ENCODE peak calls at places on chromosomes 1 and 21, in eight cellular contexts. H is astrocyte of the cerebellum, W is RWPE2, B is BE2C, K is suprapubic skin, V is cardiac fibroblast, A is thoracic aorta, T is choroid plexus epithelial cell. P is an unnamed sample.

GRCh38 chr1:151721788-151722510 is 627 bp downstream of the RIIAD1 start:
- DNase-seq in V (no peak), K (no peak), A (no peak), T (no peak), H (no peak), W (no peak), B (no peak), P (no peak)

GRCh38 chr21:14942801-14943490 is 121.9 kb downstream of the NRIP1 start:
- DNase-seq in B (no peak), K (no peak), V (peak; percentile 43), H (peak; percentile 19), W (no peak), T (peak; percentile 89), A (no peak), P (no peak)

GRCh38 chr1:156435551-156436318 is 64.8 kb downstream of the MEF2D start:
- DNase-seq in W (no peak), H (no peak), V (peak; percentile 23), T (no peak), B (no peak), A (no peak), K (no peak), P (no peak)

GRCh38 chr1:168498159-168498609 is 45.6 kb downstream of the XCL2 start:
- DNase-seq in K (no peak), A (no peak), V (peak; percentile 92), W (no peak), H (peak; percentile 37), T (peak; percentile 45), B (no peak), P (no peak)

GRCh38 chr21:41222247-41223068 is 54.5 kb downstream of the BACE2 start:
- DNase-seq in V (no peak), H (no peak), W (no peak), K (no peak), A (no peak), T (no peak), B (no peak), P (no peak)

GRCh38 chr21:46001821-46002681 is 20.5 kb downstream of the COL6A1 start:
- DNase-seq in H (no peak), A (no peak), V (no peak), W (peak; percentile 57), B (peak; percentile 5), K (peak; percentile 75), T (no peak), P (no peak)

GRCh38 chr1:54276617-54277450 is 76.9 kb downstream of the MRPL37 start:
- DNase-seq in A (no peak), H (no peak), V (no peak), W (no peak), K (no peak), T (no peak), B (no peak), P (no peak)

GRCh38 chr1:61083799-61084385 is 1.5 kb downstream of the NFIA start:
- DNase-seq in T (no peak), B (no peak), K (no peak), W (no peak), A (no peak), H (no peak), V (peak; percentile 24), P (no peak)

GRCh38 chr1:173009597-173009996 is 41.1 kb downstream of the TNFSF18 start:
- DNase-seq in T (no peak), A (no peak), W (no peak), B (no peak), V (no peak), K (no peak), H (no peak), P (no peak)

GRCh38 chr1:36737767-36738166 is 255.1 kb upstream of the CSF3R start:
- DNase-seq in H (no peak), V (no peak), T (no peak), K (no peak), A (no peak), W (no peak), B (no peak), P (peak; percentile 47)

GRCh38 chr1:23563003-23563402 is 3.7 kb upstream of the ID3 start:
- DNase-seq in B (no peak), T (peak; percentile 20), K (no peak), V (peak; percentile 41), H (no peak), W (no peak), A (no peak), P (no peak)

GRCh38 chr21:45004481-45005263 is 64.8 kb downstream of the SLX9 start:
- DNase-seq in W (peak; percentile 59), A (no peak), V (no peak), T (no peak), H (no peak), K (no peak), B (peak; percentile 9), P (no peak)

GRCh38 chr1:5746611-5747427 is 245.4 kb downstream of the NPHP4 start:
- DNase-seq in B (no peak), A (no peak), K (no peak), T (no peak), H (no peak), V (no peak), W (peak; percentile 29), P (no peak)

GRCh38 chr1:118201524-118201923 is 16.5 kb upstream of the SPAG17 start:
- DNase-seq in K (no peak), B (no peak), T (no peak), W (no peak), A (no peak), H (no peak), V (no peak), P (no peak)

GRCh38 chr1:34547043-34547674 is 207.7 kb upstream of the GJB5 start:
- DNase-seq in T (peak; percentile 2), H (no peak), A (no peak), V (no peak), W (no peak), K (no peak), B (no peak), P (no peak)

GRCh38 chr1:110203021-110203661 is 7.0 kb upstream of the KCNC4 start:
- DNase-seq in A (no peak), H (peak; percentile 42), B (peak; percentile 73), K (no peak), V (peak; percentile 77), T (peak; percentile 82), W (no peak), P (peak; percentile 81)

GRCh38 chr1:183580281-183580682 is 10.0 kb downstream of the NCF2 start:
- DNase-seq in A (no peak), T (peak; percentile 48), K (no peak), V (no peak), W (no peak), B (peak; percentile 46), H (no peak), P (peak; percentile 65)

GRCh38 chr1:57010511-57010910 is 44.7 kb upstream of the C8B start:
- DNase-seq in V (no peak), H (no peak), W (no peak), T (no peak), B (no peak), K (no peak), A (no peak), P (no peak)

GRCh38 chr1:57013522-57013921 is 47.7 kb upstream of the C8B start:
- DNase-seq in H (no peak), K (no peak), T (no peak), V (no peak), W (no peak), B (no peak), A (no peak), P (no peak)

GRCh38 chr1:57015071-57015470 is 49.3 kb upstream of the C8B start:
- DNase-seq in B (no peak), K (no peak), T (no peak), W (no peak), V (no peak), H (no peak), A (no peak), P (no peak)

GRCh38 chr1:57007948-57008347 is 42.1 kb upstream of the C8B start:
- DNase-seq in T (no peak), K (no peak), V (peak; percentile 12), H (no peak), B (no peak), W (no peak), A (no peak), P (no peak)

DNA sequence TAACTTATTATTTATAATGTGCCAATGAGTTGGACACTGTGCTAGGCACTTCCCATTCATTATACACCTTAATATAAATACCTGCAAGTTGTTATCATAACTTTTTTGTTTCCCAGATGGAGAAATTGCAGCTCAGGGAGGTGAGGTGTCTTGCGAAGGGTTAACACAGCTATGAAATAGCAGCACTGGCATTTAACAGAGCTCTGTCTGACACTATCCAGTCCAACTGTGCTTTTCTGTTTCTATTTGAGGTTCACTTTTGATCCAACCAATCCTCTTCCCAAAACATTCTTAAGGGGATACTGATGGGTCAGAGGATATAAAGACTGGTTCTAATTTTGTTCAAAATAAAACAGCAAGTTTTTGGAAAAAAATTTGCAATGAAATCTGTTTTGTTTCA is 46.5 kb upstream of the C8B start:
- DNase-seq in T (no peak), A (no peak), V (no peak), W (no peak), K (no peak), H (no peak), B (no peak), P (no peak)
- H3K4me3 ChIP-seq in T (no peak overlapping the region), A (no peak overlapping the region), V (no peak overlapping the region), W (no peak overlapping the region), K (no peak overlapping the region), H (no peak overlapping the region), B (no peak overlapping the region), P (no peak overlapping the region)

DNA sequence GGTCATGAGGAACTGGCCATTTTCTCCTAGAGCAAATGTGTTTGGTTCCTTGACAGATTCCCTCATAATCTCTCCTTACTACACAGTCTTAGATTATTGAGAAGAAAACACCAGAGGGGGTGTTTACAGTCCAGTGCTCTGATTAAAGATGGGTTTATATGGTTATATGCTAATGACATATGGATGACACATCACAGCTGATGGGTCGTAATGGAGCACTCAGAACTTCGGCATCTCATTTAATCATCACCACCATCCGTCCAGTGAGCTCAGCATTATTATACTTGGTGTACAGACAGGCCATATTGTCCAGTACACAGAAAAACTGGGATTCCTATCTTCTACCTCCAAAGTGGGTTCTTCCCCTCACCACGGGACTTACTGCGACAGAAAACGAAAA is 22.4 kb upstream of the NR5A2 start:
- DNase-seq in V (no peak), K (no peak), B (no peak), T (no peak), A (no peak), H (no peak), W (no peak), P (no peak)
- H3K4me3 ChIP-seq in V (no peak overlapping the region), K (no peak overlapping the region), B (no peak overlapping the region), T (no peak overlapping the region), A (no peak overlapping the region), H (no peak overlapping the region), W (no peak overlapping the region), P (no peak overlapping the region)

GRCh38 chr1:57674803-57675202 is 250.9 kb upstream of the DAB1 start:
- DNase-seq in B (no peak), V (peak; percentile 3), H (no peak), T (no peak), K (no peak), W (no peak), A (no peak), P (no peak)
- H3K4me3 ChIP-seq in B (no peak overlapping the region), V (no peak overlapping the region), H (no peak overlapping the region), T (no peak overlapping the region), K (no peak overlapping the region), W (no peak overlapping the region), A (no peak overlapping the region), P (no peak overlapping the region)

DNA sequence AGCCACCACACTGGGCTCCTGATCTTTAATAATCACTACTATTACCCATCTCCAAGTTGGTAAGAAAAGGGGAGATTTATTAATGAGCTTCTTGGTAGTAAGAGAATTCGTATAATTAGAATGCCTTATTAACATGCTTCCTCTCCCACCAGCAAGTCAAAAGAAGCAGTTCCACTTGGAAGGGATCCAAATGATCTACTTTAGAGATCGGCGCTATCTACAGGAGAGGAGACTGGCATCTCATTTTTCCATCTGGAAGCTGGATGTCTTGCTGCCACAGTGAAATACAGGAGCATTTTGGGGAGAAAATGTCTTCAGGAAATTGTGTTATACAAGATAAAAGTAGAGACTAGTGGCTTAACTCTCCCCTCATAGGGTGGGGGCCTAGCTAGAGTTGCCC is 33.7 kb upstream of the CAMSAP2 start:
- DNase-seq in H (no peak), V (no peak), W (no peak), K (no peak), A (no peak), B (no peak), T (no peak), P (no peak)
- H3K4me3 ChIP-seq in H (no peak overlapping the region), V (no peak overlapping the region), W (no peak overlapping the region), K (no peak overlapping the region), A (no peak overlapping the region), B (no peak overlapping the region), T (no peak overlapping the region), P (no peak overlapping the region)

P was measured in ascending aorta.